ENCODE peak calls at places on chromosomes 3 and 15, in nine cellular contexts. One of them, this sample, is unnamed.
A peak's percentile ranks its signal among the peaks of the same experiment; 100 is the strongest.

GRCh38 chr15:51286816-51287215 is 51.6 kb downstream of the CYP19A1 start:
- DNase-seq in IMR-90: no peak
- DNase-seq in upper lobe of right lung: no peak
- DNase-seq in GM23248: no peak
- DNase-seq in ascending aorta: no peak
- DNase-seq in tibial artery: no peak
- DNase-seq in right cardiac atrium: no peak
- DNase-seq in fibroblast of lung: no peak
- DNase-seq in sigmoid colon: no peak
- DNase-seq in this sample: no peak

GRCh38 chr3:21484323-21485154 is 266.5 kb downstream of the ZNF385D start:
- DNase-seq in GM23248: peak; percentile 78
- DNase-seq in fibroblast of lung: peak; percentile 83
- DNase-seq in IMR-90: peak; percentile 62
- DNase-seq in upper lobe of right lung: no peak
- DNase-seq in tibial artery: peak; percentile 59
- DNase-seq in sigmoid colon: no peak
- DNase-seq in right cardiac atrium: peak; percentile 29
- DNase-seq in ascending aorta: peak; percentile 64
- DNase-seq in this sample: no peak

GRCh38 chr3:76565496-76566210 is 474.2 kb upstream of the ROBO2 start:
- DNase-seq in right cardiac atrium: peak; percentile 24
- DNase-seq in tibial artery: no peak
- DNase-seq in GM23248: no peak
- DNase-seq in IMR-90: no peak
- DNase-seq in sigmoid colon: no peak
- DNase-seq in upper lobe of right lung: no peak
- DNase-seq in ascending aorta: no peak
- DNase-seq in fibroblast of lung: no peak
- DNase-seq in this sample: no peak

GRCh38 chr15:39873978-39874377 is 46.1 kb downstream of the GPR176 start:
- DNase-seq in ascending aorta: no peak
- DNase-seq in tibial artery: no peak
- DNase-seq in fibroblast of lung: no peak
- DNase-seq in sigmoid colon: no peak
- DNase-seq in IMR-90: no peak
- DNase-seq in upper lobe of right lung: no peak
- DNase-seq in GM23248: no peak
- DNase-seq in right cardiac atrium: no peak
- DNase-seq in this sample: no peak

GRCh38 chr3:145246291-145246690 is 914.7 kb downstream of the PLOD2 start:
- DNase-seq in ascending aorta: no peak
- DNase-seq in right cardiac atrium: no peak
- DNase-seq in sigmoid colon: no peak
- DNase-seq in upper lobe of right lung: no peak
- DNase-seq in GM23248: no peak
- DNase-seq in tibial artery: no peak
- DNase-seq in fibroblast of lung: no peak
- DNase-seq in IMR-90: no peak
- DNase-seq in this sample: no peak

GRCh38 chr3:43862992-43863805 is 172.5 kb downstream of the ABHD5 start:
- DNase-seq in GM23248: no peak
- DNase-seq in right cardiac atrium: no peak
- DNase-seq in upper lobe of right lung: no peak
- DNase-seq in ascending aorta: peak; percentile 28
- DNase-seq in tibial artery: peak; percentile 42
- DNase-seq in sigmoid colon: no peak
- DNase-seq in IMR-90: no peak
- DNase-seq in fibroblast of lung: no peak
- DNase-seq in this sample: no peak

GRCh38 chr15:65518633-65519285 is 1.3 kb upstream of the DPP8 start:
- DNase-seq in tibial artery: no peak
- DNase-seq in fibroblast of lung: no peak
- DNase-seq in sigmoid colon: no peak
- DNase-seq in GM23248: no peak
- DNase-seq in ascending aorta: no peak
- DNase-seq in right cardiac atrium: no peak
- DNase-seq in upper lobe of right lung: no peak
- DNase-seq in IMR-90: no peak
- DNase-seq in this sample: no peak

GRCh38 chr3:73542127-73542526 is 82.6 kb downstream of the PDZRN3 start:
- DNase-seq in fibroblast of lung: no peak
- DNase-seq in tibial artery: no peak
- DNase-seq in right cardiac atrium: no peak
- DNase-seq in IMR-90: no peak
- DNase-seq in sigmoid colon: no peak
- DNase-seq in GM23248: no peak
- DNase-seq in upper lobe of right lung: no peak
- DNase-seq in ascending aorta: no peak
- DNase-seq in this sample: no peak

GRCh38 chr3:152268501-152269422 is at the start of gene MBNL1:
- DNase-seq in right cardiac atrium: peak; percentile 82
- DNase-seq in sigmoid colon: peak; percentile 91
- DNase-seq in upper lobe of right lung: peak; percentile 91
- DNase-seq in GM23248: peak; percentile 87
- DNase-seq in IMR-90: peak; percentile 70
- DNase-seq in ascending aorta: peak; percentile 90
- DNase-seq in fibroblast of lung: peak; percentile 87
- DNase-seq in tibial artery: peak; percentile 88
- DNase-seq in this sample: peak; percentile 69

GRCh38 chr3:152271465-152272035 is 2.8 kb downstream of the MBNL1 start:
- DNase-seq in GM23248: peak; percentile 40
- DNase-seq in right cardiac atrium: no peak
- DNase-seq in ascending aorta: no peak
- DNase-seq in fibroblast of lung: no peak
- DNase-seq in tibial artery: no peak
- DNase-seq in IMR-90: no peak
- DNase-seq in sigmoid colon: no peak
- DNase-seq in upper lobe of right lung: no peak
- DNase-seq in this sample: no peak

GRCh38 chr3:152270944-152271343 is 2.2 kb downstream of the MBNL1 start:
- DNase-seq in IMR-90: no peak
- DNase-seq in right cardiac atrium: no peak
- DNase-seq in sigmoid colon: no peak
- DNase-seq in ascending aorta: no peak
- DNase-seq in GM23248: peak; percentile 26
- DNase-seq in tibial artery: no peak
- DNase-seq in fibroblast of lung: no peak
- DNase-seq in upper lobe of right lung: no peak
- DNase-seq in this sample: no peak

GRCh38 chr3:152269423-152270144 is 855 bp downstream of the MBNL1 start:
- DNase-seq in fibroblast of lung: peak; percentile 99
- DNase-seq in tibial artery: peak; percentile 86
- DNase-seq in IMR-90: peak; percentile 94
- DNase-seq in upper lobe of right lung: no peak
- DNase-seq in ascending aorta: peak; percentile 90
- DNase-seq in GM23248: peak; percentile 89
- DNase-seq in sigmoid colon: peak; percentile 91
- DNase-seq in right cardiac atrium: peak; percentile 59
- DNase-seq in this sample: no peak

GRCh38 chr3:152270145-152270870 is 1.6 kb downstream of the MBNL1 start:
- DNase-seq in right cardiac atrium: no peak
- DNase-seq in IMR-90: no peak
- DNase-seq in tibial artery: no peak
- DNase-seq in sigmoid colon: no peak
- DNase-seq in fibroblast of lung: no peak
- DNase-seq in upper lobe of right lung: no peak
- DNase-seq in ascending aorta: no peak
- DNase-seq in GM23248: peak; percentile 53
- DNase-seq in this sample: no peak
- H3K4me1 ChIP-seq in right cardiac atrium: peaks cover 7% of the 10 kb centered on the region
- H3K4me1 ChIP-seq in IMR-90: peaks cover 9% of the 10 kb centered on the region
- H3K4me1 ChIP-seq in tibial artery: no peaks in the 10 kb centered on the region
- H3K4me1 ChIP-seq in sigmoid colon: peaks cover 48% of the 10 kb centered on the region
- H3K4me1 ChIP-seq in fibroblast of lung: peaks cover 21% of the 10 kb centered on the region
- H3K4me1 ChIP-seq in upper lobe of right lung: peaks cover 43% of the 10 kb centered on the region
- H3K4me1 ChIP-seq in ascending aorta: peaks cover 3% of the 10 kb centered on the region
- H3K4me1 ChIP-seq in GM23248: peaks cover 59% of the 10 kb centered on the region
- H3K4me1 ChIP-seq in this sample: peaks cover 50% of the 10 kb centered on the region

GRCh38 chr15:33069161-33069560 is 125.4 kb downstream of the FMN1 start:
- DNase-seq in upper lobe of right lung: no peak
- DNase-seq in right cardiac atrium: no peak
- DNase-seq in ascending aorta: no peak
- DNase-seq in fibroblast of lung: no peak
- DNase-seq in sigmoid colon: no peak
- DNase-seq in GM23248: no peak
- DNase-seq in IMR-90: no peak
- DNase-seq in tibial artery: no peak
- DNase-seq in this sample: no peak

GRCh38 chr15:33068007-33068441 is 126.5 kb downstream of the FMN1 start:
- DNase-seq in sigmoid colon: peak; percentile 74
- DNase-seq in IMR-90: no peak
- DNase-seq in GM23248: peak; percentile 68
- DNase-seq in upper lobe of right lung: peak; percentile 90
- DNase-seq in ascending aorta: peak; percentile 75
- DNase-seq in right cardiac atrium: peak; percentile 53
- DNase-seq in tibial artery: peak; percentile 79
- DNase-seq in fibroblast of lung: peak; percentile 39
- DNase-seq in this sample: no peak

GRCh38 chr15:33067456-33067855 is 127.1 kb downstream of the FMN1 start:
- DNase-seq in sigmoid colon: no peak
- DNase-seq in IMR-90: peak; percentile 91
- DNase-seq in ascending aorta: no peak
- DNase-seq in right cardiac atrium: no peak
- DNase-seq in GM23248: peak; percentile 66
- DNase-seq in upper lobe of right lung: no peak
- DNase-seq in tibial artery: no peak
- DNase-seq in fibroblast of lung: peak; percentile 72
- DNase-seq in this sample: no peak

GRCh38 chr15:33066584-33066983 is 127.9 kb downstream of the FMN1 start:
- DNase-seq in right cardiac atrium: no peak
- DNase-seq in fibroblast of lung: no peak
- DNase-seq in GM23248: no peak
- DNase-seq in ascending aorta: no peak
- DNase-seq in tibial artery: no peak
- DNase-seq in sigmoid colon: no peak
- DNase-seq in IMR-90: no peak
- DNase-seq in upper lobe of right lung: no peak
- DNase-seq in this sample: no peak

DNA sequence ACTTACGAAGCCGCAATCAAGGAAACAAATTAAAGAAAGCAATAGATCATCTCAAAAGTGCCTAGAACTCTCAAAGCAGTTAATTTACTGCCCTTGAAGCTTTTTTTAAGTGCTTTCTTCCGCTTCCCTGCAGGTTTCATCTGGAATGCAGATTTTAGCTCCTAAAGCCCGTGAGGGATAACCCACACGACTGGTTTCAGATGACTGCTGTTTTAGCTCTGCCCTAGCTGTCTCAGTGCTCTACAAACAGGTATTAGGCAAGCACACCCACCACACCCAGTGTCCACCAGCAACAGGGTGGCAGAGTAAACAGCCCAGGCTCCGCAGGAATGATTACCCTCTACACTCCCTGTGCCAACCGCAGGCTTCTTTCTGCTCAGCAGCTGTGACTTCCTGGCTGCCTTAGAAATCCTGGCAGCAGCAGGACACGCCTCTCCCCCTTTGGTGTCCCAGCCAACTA is 126.0 kb downstream of the FMN1 start:
- DNase-seq in tibial artery: peak; percentile 66
- DNase-seq in sigmoid colon: no peak
- DNase-seq in GM23248: peak; percentile 39
- DNase-seq in IMR-90: no peak
- DNase-seq in right cardiac atrium: no peak
- DNase-seq in ascending aorta: no peak
- DNase-seq in fibroblast of lung: peak; percentile 59
- DNase-seq in upper lobe of right lung: peak; percentile 84
- DNase-seq in this sample: peak; percentile 82
- H3K4me3 ChIP-seq in tibial artery: no peak overlapping the region
- H3K4me3 ChIP-seq in sigmoid colon: no peak overlapping the region
- H3K4me3 ChIP-seq in GM23248: peak overlapping the region; percentile 60
- H3K4me3 ChIP-seq in IMR-90: no peak overlapping the region
- H3K4me3 ChIP-seq in right cardiac atrium: no peak overlapping the region
- H3K4me3 ChIP-seq in ascending aorta: no peak overlapping the region
- H3K4me3 ChIP-seq in fibroblast of lung: no peak overlapping the region
- H3K4me3 ChIP-seq in upper lobe of right lung: peak overlapping the region; percentile 39
- H3K4me3 ChIP-seq in this sample: no peak overlapping the region

GRCh38 chr3:162125790-162126189 is 629.2 kb downstream of the OTOL1 start:
- DNase-seq in sigmoid colon: no peak
- DNase-seq in fibroblast of lung: no peak
- DNase-seq in upper lobe of right lung: no peak
- DNase-seq in tibial artery: no peak
- DNase-seq in IMR-90: no peak
- DNase-seq in right cardiac atrium: no peak
- DNase-seq in ascending aorta: no peak
- DNase-seq in GM23248: no peak
- DNase-seq in this sample: no peak

GRCh38 chr3:162134571-162134970 is 638.0 kb downstream of the OTOL1 start:
- DNase-seq in right cardiac atrium: no peak
- DNase-seq in tibial artery: no peak
- DNase-seq in GM23248: no peak
- DNase-seq in fibroblast of lung: no peak
- DNase-seq in ascending aorta: no peak
- DNase-seq in upper lobe of right lung: no peak
- DNase-seq in IMR-90: no peak
- DNase-seq in sigmoid colon: no peak
- DNase-seq in this sample: no peak

GRCh38 chr3:162136136-162136535 is 639.5 kb downstream of the OTOL1 start:
- DNase-seq in tibial artery: no peak
- DNase-seq in upper lobe of right lung: no peak
- DNase-seq in sigmoid colon: no peak
- DNase-seq in IMR-90: no peak
- DNase-seq in fibroblast of lung: no peak
- DNase-seq in ascending aorta: no peak
- DNase-seq in right cardiac atrium: peak; percentile 26
- DNase-seq in GM23248: no peak
- DNase-seq in this sample: no peak

DNA sequence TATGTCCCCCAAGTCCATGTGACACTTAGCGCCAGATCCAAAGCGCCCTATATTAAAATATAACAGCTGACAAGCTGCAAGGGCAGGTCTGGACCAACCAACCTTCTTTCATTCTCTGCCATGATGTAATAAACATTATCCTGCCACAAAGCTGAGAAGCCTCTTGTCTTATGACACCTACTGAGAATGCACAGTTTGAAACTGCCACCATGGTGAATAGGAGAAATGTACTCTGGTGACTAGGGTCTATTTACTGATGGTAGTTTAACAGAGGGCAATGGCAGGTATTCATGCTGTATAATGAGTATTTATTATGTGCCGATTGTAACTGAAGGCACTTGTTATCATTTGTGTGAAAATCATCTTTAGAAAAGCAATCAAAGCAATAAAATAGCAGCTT is 634.0 kb downstream of the OTOL1 start:
- DNase-seq in IMR-90: no peak
- DNase-seq in GM23248: no peak
- DNase-seq in sigmoid colon: no peak
- DNase-seq in upper lobe of right lung: no peak
- DNase-seq in ascending aorta: no peak
- DNase-seq in right cardiac atrium: no peak
- DNase-seq in tibial artery: no peak
- DNase-seq in fibroblast of lung: no peak
- DNase-seq in this sample: no peak
- H3K27ac ChIP-seq in IMR-90: no peak overlapping the region
- H3K27ac ChIP-seq in GM23248: no peak overlapping the region
- H3K27ac ChIP-seq in sigmoid colon: no peak overlapping the region
- H3K27ac ChIP-seq in upper lobe of right lung: no peak overlapping the region
- H3K27ac ChIP-seq in ascending aorta: no peak overlapping the region
- H3K27ac ChIP-seq in right cardiac atrium: no peak overlapping the region
- H3K27ac ChIP-seq in tibial artery: no peak overlapping the region
- H3K27ac ChIP-seq in fibroblast of lung: no peak overlapping the region
- H3K27ac ChIP-seq in this sample: no peak overlapping the region

DNA sequence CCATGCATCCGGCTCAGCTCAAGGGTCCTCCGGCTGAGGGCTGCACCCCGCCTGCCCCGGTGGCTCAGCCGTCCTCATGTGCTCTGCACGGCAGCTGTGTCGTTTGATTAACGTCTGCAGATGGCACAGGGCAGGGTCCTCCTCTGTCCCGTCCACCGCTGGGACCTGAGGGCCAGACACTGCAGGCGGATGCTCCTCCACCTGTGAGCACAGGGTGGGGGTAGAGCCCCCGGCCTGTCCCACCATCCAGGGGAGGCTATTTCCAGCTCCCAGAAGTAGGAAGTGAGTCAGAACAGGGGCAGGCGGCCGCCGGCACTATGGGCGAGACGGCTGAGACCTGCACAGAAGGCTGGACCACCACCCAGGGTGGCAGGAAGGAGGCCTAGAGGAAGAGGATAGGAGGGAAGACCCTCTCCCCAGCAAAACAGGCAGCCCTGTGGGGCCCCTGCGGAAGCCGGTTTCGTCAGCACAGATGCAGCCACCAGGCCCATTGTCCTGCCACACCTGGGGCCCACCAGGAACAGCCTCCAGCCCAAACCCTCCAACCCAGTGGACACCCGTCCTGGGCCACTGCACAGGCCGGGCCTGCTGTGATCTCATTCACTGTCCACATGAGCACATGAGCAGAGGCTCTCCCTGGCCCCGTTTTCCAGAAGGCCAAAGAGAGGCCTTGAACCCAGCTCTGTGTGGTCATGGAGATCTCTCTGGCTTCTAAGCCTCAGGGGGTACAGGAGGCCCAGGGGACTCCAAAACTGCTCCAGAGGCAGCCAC is 12.6 kb upstream of the PLXND1 start:
- DNase-seq in ascending aorta: no peak
- DNase-seq in IMR-90: no peak
- DNase-seq in upper lobe of right lung: peak; percentile 62
- DNase-seq in sigmoid colon: no peak
- DNase-seq in fibroblast of lung: no peak
- DNase-seq in right cardiac atrium: no peak
- DNase-seq in GM23248: no peak
- DNase-seq in tibial artery: peak; percentile 64
- DNase-seq in this sample: no peak
- H3K4me1 ChIP-seq in ascending aorta: no peaks in the 10 kb centered on the region
- H3K4me1 ChIP-seq in IMR-90: no peaks in the 10 kb centered on the region
- H3K4me1 ChIP-seq in upper lobe of right lung: peaks cover 77% of the 10 kb centered on the region
- H3K4me1 ChIP-seq in sigmoid colon: peaks cover 12% of the 10 kb centered on the region
- H3K4me1 ChIP-seq in fibroblast of lung: peaks cover 15% of the 10 kb centered on the region
- H3K4me1 ChIP-seq in right cardiac atrium: peaks cover 26% of the 10 kb centered on the region
- H3K4me1 ChIP-seq in GM23248: peaks cover 14% of the 10 kb centered on the region
- H3K4me1 ChIP-seq in tibial artery: no peaks in the 10 kb centered on the region
- H3K4me1 ChIP-seq in this sample: no peaks in the 10 kb centered on the region

This sample was measured in RWPE2.